ENCODE peak calls at places on chromosomes 4 and X, in eight cellular contexts. One of them, this sample, is unnamed.

GRCh38 chrX:153317996-153318722 is 3.4 kb downstream of the PNMA6F start:
- DNase-seq in Right ventricle myocardium superior: no peak
- DNase-seq in NCI-H526: no peak
- DNase-seq in activated gamma-delta T cell treated with Interleukin-2 at 50 U/mL for 16 hours: no peak
- DNase-seq in brain microvascular endothelial cell: no peak
- DNase-seq in heart right ventricle: no peak
- DNase-seq in progenitor cell of endocrine pancreas: no peak
- DNase-seq in activated CD4-positive, alpha-beta T cell treated with anti-CD3 and anti-CD28 coated beads, Interleukin-2, amount 10 ng/mL, durations not matched to agents 7 days and 5 days: no peak
- DNase-seq in this sample: no peak

GRCh38 chr4:184376136-184376838 is 98.1 kb downstream of the IRF2 start:
- DNase-seq in heart right ventricle: no peak
- DNase-seq in Right ventricle myocardium superior: no peak
- DNase-seq in NCI-H526: no peak
- DNase-seq in progenitor cell of endocrine pancreas: no peak
- DNase-seq in brain microvascular endothelial cell: no peak
- DNase-seq in activated CD4-positive, alpha-beta T cell treated with anti-CD3 and anti-CD28 coated beads, Interleukin-2, amount 10 ng/mL, durations not matched to agents 7 days and 5 days: no peak
- DNase-seq in activated gamma-delta T cell treated with Interleukin-2 at 50 U/mL for 16 hours: no peak
- DNase-seq in this sample: no peak

GRCh38 chr4:147828361-147828760 is 96.5 kb downstream of the ARHGAP10 start:
- DNase-seq in progenitor cell of endocrine pancreas: no peak
- DNase-seq in Right ventricle myocardium superior: no peak
- DNase-seq in heart right ventricle: no peak
- DNase-seq in activated CD4-positive, alpha-beta T cell treated with anti-CD3 and anti-CD28 coated beads, Interleukin-2, amount 10 ng/mL, durations not matched to agents 7 days and 5 days: no peak
- DNase-seq in activated gamma-delta T cell treated with Interleukin-2 at 50 U/mL for 16 hours: no peak
- DNase-seq in NCI-H526: no peak
- DNase-seq in brain microvascular endothelial cell: no peak
- DNase-seq in this sample: no peak

GRCh38 chrX:65532016-65532415 is 2.6 kb downstream of the LAS1L start:
- DNase-seq in Right ventricle myocardium superior: no peak
- DNase-seq in activated gamma-delta T cell treated with Interleukin-2 at 50 U/mL for 16 hours: no peak
- DNase-seq in NCI-H526: no peak
- DNase-seq in brain microvascular endothelial cell: no peak
- DNase-seq in activated CD4-positive, alpha-beta T cell treated with anti-CD3 and anti-CD28 coated beads, Interleukin-2, amount 10 ng/mL, durations not matched to agents 7 days and 5 days: no peak
- DNase-seq in progenitor cell of endocrine pancreas: no peak
- DNase-seq in heart right ventricle: no peak
- DNase-seq in this sample: no peak

GRCh38 chr4:1039493-1040343 is 28.3 kb downstream of the FGFRL1 start:
- DNase-seq in activated gamma-delta T cell treated with Interleukin-2 at 50 U/mL for 16 hours: no peak
- DNase-seq in brain microvascular endothelial cell: peak
- DNase-seq in progenitor cell of endocrine pancreas: no peak
- DNase-seq in activated CD4-positive, alpha-beta T cell treated with anti-CD3 and anti-CD28 coated beads, Interleukin-2, amount 10 ng/mL, durations not matched to agents 7 days and 5 days: no peak
- DNase-seq in heart right ventricle: peak
- DNase-seq in NCI-H526: peak
- DNase-seq in Right ventricle myocardium superior: peak
- DNase-seq in this sample: no peak

GRCh38 chr4:74219241-74219640 is 61.3 kb downstream of the MTHFD2L start:
- DNase-seq in activated gamma-delta T cell treated with Interleukin-2 at 50 U/mL for 16 hours: no peak
- DNase-seq in activated CD4-positive, alpha-beta T cell treated with anti-CD3 and anti-CD28 coated beads, Interleukin-2, amount 10 ng/mL, durations not matched to agents 7 days and 5 days: no peak
- DNase-seq in progenitor cell of endocrine pancreas: no peak
- DNase-seq in NCI-H526: no peak
- DNase-seq in brain microvascular endothelial cell: no peak
- DNase-seq in Right ventricle myocardium superior: no peak
- DNase-seq in heart right ventricle: no peak
- DNase-seq in this sample: no peak

GRCh38 chr4:102585329-102585728 is 84.2 kb downstream of the NFKB1 start:
- DNase-seq in activated gamma-delta T cell treated with Interleukin-2 at 50 U/mL for 16 hours: no peak
- DNase-seq in activated CD4-positive, alpha-beta T cell treated with anti-CD3 and anti-CD28 coated beads, Interleukin-2, amount 10 ng/mL, durations not matched to agents 7 days and 5 days: no peak
- DNase-seq in brain microvascular endothelial cell: no peak
- DNase-seq in NCI-H526: no peak
- DNase-seq in heart right ventricle: no peak
- DNase-seq in progenitor cell of endocrine pancreas: no peak
- DNase-seq in Right ventricle myocardium superior: no peak
- DNase-seq in this sample: no peak

GRCh38 chr4:85700362-85700761 is 225.4 kb downstream of the ARHGAP24 start:
- DNase-seq in activated gamma-delta T cell treated with Interleukin-2 at 50 U/mL for 16 hours: no peak
- DNase-seq in Right ventricle myocardium superior: no peak
- DNase-seq in activated CD4-positive, alpha-beta T cell treated with anti-CD3 and anti-CD28 coated beads, Interleukin-2, amount 10 ng/mL, durations not matched to agents 7 days and 5 days: no peak
- DNase-seq in progenitor cell of endocrine pancreas: no peak
- DNase-seq in brain microvascular endothelial cell: no peak
- DNase-seq in heart right ventricle: no peak
- DNase-seq in NCI-H526: no peak
- DNase-seq in this sample: no peak

GRCh38 chrX:44544036-44544435 is 1.4 kb upstream of the FUNDC1 start:
- DNase-seq in Right ventricle myocardium superior: no peak
- DNase-seq in progenitor cell of endocrine pancreas: no peak
- DNase-seq in brain microvascular endothelial cell: no peak
- DNase-seq in heart right ventricle: no peak
- DNase-seq in NCI-H526: no peak
- DNase-seq in activated CD4-positive, alpha-beta T cell treated with anti-CD3 and anti-CD28 coated beads, Interleukin-2, amount 10 ng/mL, durations not matched to agents 7 days and 5 days: no peak
- DNase-seq in activated gamma-delta T cell treated with Interleukin-2 at 50 U/mL for 16 hours: no peak
- DNase-seq in this sample: no peak

GRCh38 chr4:57270350-57270749 is 160.2 kb upstream of the IGFBP7 start:
- DNase-seq in brain microvascular endothelial cell: no peak
- DNase-seq in Right ventricle myocardium superior: peak
- DNase-seq in heart right ventricle: peak
- DNase-seq in activated gamma-delta T cell treated with Interleukin-2 at 50 U/mL for 16 hours: no peak
- DNase-seq in progenitor cell of endocrine pancreas: no peak
- DNase-seq in NCI-H526: no peak
- DNase-seq in activated CD4-positive, alpha-beta T cell treated with anti-CD3 and anti-CD28 coated beads, Interleukin-2, amount 10 ng/mL, durations not matched to agents 7 days and 5 days: no peak
- DNase-seq in this sample: no peak

GRCh38 chr4:26459054-26459755 is 31.1 kb downstream of the CCKAR start:
- DNase-seq in brain microvascular endothelial cell: no peak
- DNase-seq in progenitor cell of endocrine pancreas: no peak
- DNase-seq in NCI-H526: peak
- DNase-seq in Right ventricle myocardium superior: no peak
- DNase-seq in heart right ventricle: no peak
- DNase-seq in activated CD4-positive, alpha-beta T cell treated with anti-CD3 and anti-CD28 coated beads, Interleukin-2, amount 10 ng/mL, durations not matched to agents 7 days and 5 days: peak
- DNase-seq in activated gamma-delta T cell treated with Interleukin-2 at 50 U/mL for 16 hours: no peak
- DNase-seq in this sample: peak

GRCh38 chr4:66489783-66490452 is 819.6 kb upstream of the EPHA5 start:
- DNase-seq in brain microvascular endothelial cell: peak
- DNase-seq in NCI-H526: no peak
- DNase-seq in activated gamma-delta T cell treated with Interleukin-2 at 50 U/mL for 16 hours: no peak
- DNase-seq in heart right ventricle: no peak
- DNase-seq in progenitor cell of endocrine pancreas: no peak
- DNase-seq in Right ventricle myocardium superior: no peak
- DNase-seq in activated CD4-positive, alpha-beta T cell treated with anti-CD3 and anti-CD28 coated beads, Interleukin-2, amount 10 ng/mL, durations not matched to agents 7 days and 5 days: no peak
- DNase-seq in this sample: no peak

GRCh38 chr4:187849556-187850245 is 145.9 kb upstream of the ZFP42 start:
- DNase-seq in activated CD4-positive, alpha-beta T cell treated with anti-CD3 and anti-CD28 coated beads, Interleukin-2, amount 10 ng/mL, durations not matched to agents 7 days and 5 days: no peak
- DNase-seq in activated gamma-delta T cell treated with Interleukin-2 at 50 U/mL for 16 hours: no peak
- DNase-seq in progenitor cell of endocrine pancreas: no peak
- DNase-seq in NCI-H526: peak
- DNase-seq in Right ventricle myocardium superior: no peak
- DNase-seq in heart right ventricle: no peak
- DNase-seq in brain microvascular endothelial cell: no peak
- DNase-seq in this sample: no peak

GRCh38 chr4:182826391-182826790 is 90.8 kb downstream of the DCTD start:
- DNase-seq in NCI-H526: no peak
- DNase-seq in brain microvascular endothelial cell: no peak
- DNase-seq in Right ventricle myocardium superior: no peak
- DNase-seq in heart right ventricle: no peak
- DNase-seq in activated CD4-positive, alpha-beta T cell treated with anti-CD3 and anti-CD28 coated beads, Interleukin-2, amount 10 ng/mL, durations not matched to agents 7 days and 5 days: peak
- DNase-seq in activated gamma-delta T cell treated with Interleukin-2 at 50 U/mL for 16 hours: no peak
- DNase-seq in progenitor cell of endocrine pancreas: no peak
- DNase-seq in this sample: no peak

GRCh38 chr4:4991541-4992099 is 27.6 kb downstream of the CYTL1 start:
- DNase-seq in activated CD4-positive, alpha-beta T cell treated with anti-CD3 and anti-CD28 coated beads, Interleukin-2, amount 10 ng/mL, durations not matched to agents 7 days and 5 days: no peak
- DNase-seq in progenitor cell of endocrine pancreas: no peak
- DNase-seq in Right ventricle myocardium superior: no peak
- DNase-seq in activated gamma-delta T cell treated with Interleukin-2 at 50 U/mL for 16 hours: no peak
- DNase-seq in NCI-H526: no peak
- DNase-seq in heart right ventricle: no peak
- DNase-seq in brain microvascular endothelial cell: no peak
- DNase-seq in this sample: no peak

GRCh38 chr4:25970691-25971427 is 56.8 kb downstream of the SMIM20 start:
- DNase-seq in activated gamma-delta T cell treated with Interleukin-2 at 50 U/mL for 16 hours: no peak
- DNase-seq in heart right ventricle: no peak
- DNase-seq in brain microvascular endothelial cell: peak
- DNase-seq in NCI-H526: no peak
- DNase-seq in progenitor cell of endocrine pancreas: no peak
- DNase-seq in activated CD4-positive, alpha-beta T cell treated with anti-CD3 and anti-CD28 coated beads, Interleukin-2, amount 10 ng/mL, durations not matched to agents 7 days and 5 days: no peak
- DNase-seq in Right ventricle myocardium superior: no peak
- DNase-seq in this sample: no peak

GRCh38 chr4:143586080-143586479 is 72.6 kb downstream of the SMARCA5 start:
- DNase-seq in NCI-H526: no peak
- DNase-seq in heart right ventricle: no peak
- DNase-seq in brain microvascular endothelial cell: peak
- DNase-seq in activated CD4-positive, alpha-beta T cell treated with anti-CD3 and anti-CD28 coated beads, Interleukin-2, amount 10 ng/mL, durations not matched to agents 7 days and 5 days: no peak
- DNase-seq in progenitor cell of endocrine pancreas: no peak
- DNase-seq in activated gamma-delta T cell treated with Interleukin-2 at 50 U/mL for 16 hours: no peak
- DNase-seq in Right ventricle myocardium superior: no peak
- DNase-seq in this sample: no peak

GRCh38 chrX:103614999-103615398 is 7.2 kb downstream of the TCEAL3 start:
- DNase-seq in activated gamma-delta T cell treated with Interleukin-2 at 50 U/mL for 16 hours: no peak
- DNase-seq in Right ventricle myocardium superior: no peak
- DNase-seq in heart right ventricle: no peak
- DNase-seq in progenitor cell of endocrine pancreas: no peak
- DNase-seq in NCI-H526: no peak
- DNase-seq in activated CD4-positive, alpha-beta T cell treated with anti-CD3 and anti-CD28 coated beads, Interleukin-2, amount 10 ng/mL, durations not matched to agents 7 days and 5 days: no peak
- DNase-seq in brain microvascular endothelial cell: no peak
- DNase-seq in this sample: no peak

GRCh38 chr4:147794787-147795413 is 63.0 kb downstream of the ARHGAP10 start:
- DNase-seq in heart right ventricle: no peak
- DNase-seq in activated CD4-positive, alpha-beta T cell treated with anti-CD3 and anti-CD28 coated beads, Interleukin-2, amount 10 ng/mL, durations not matched to agents 7 days and 5 days: no peak
- DNase-seq in progenitor cell of endocrine pancreas: no peak
- DNase-seq in activated gamma-delta T cell treated with Interleukin-2 at 50 U/mL for 16 hours: no peak
- DNase-seq in NCI-H526: no peak
- DNase-seq in Right ventricle myocardium superior: no peak
- DNase-seq in brain microvascular endothelial cell: no peak
- DNase-seq in this sample: peak

GRCh38 chrX:135087867-135088266 is 32.5 kb downstream of the ETDB start:
- DNase-seq in Right ventricle myocardium superior: no peak
- DNase-seq in progenitor cell of endocrine pancreas: no peak
- DNase-seq in activated gamma-delta T cell treated with Interleukin-2 at 50 U/mL for 16 hours: no peak
- DNase-seq in heart right ventricle: no peak
- DNase-seq in activated CD4-positive, alpha-beta T cell treated with anti-CD3 and anti-CD28 coated beads, Interleukin-2, amount 10 ng/mL, durations not matched to agents 7 days and 5 days: no peak
- DNase-seq in brain microvascular endothelial cell: no peak
- DNase-seq in NCI-H526: no peak
- DNase-seq in this sample: no peak

GRCh38 chrX:120140293-120140981 is 18.0 kb upstream of the RHOXF2 start:
- DNase-seq in brain microvascular endothelial cell: no peak
- DNase-seq in progenitor cell of endocrine pancreas: no peak
- DNase-seq in activated CD4-positive, alpha-beta T cell treated with anti-CD3 and anti-CD28 coated beads, Interleukin-2, amount 10 ng/mL, durations not matched to agents 7 days and 5 days: no peak
- DNase-seq in activated gamma-delta T cell treated with Interleukin-2 at 50 U/mL for 16 hours: no peak
- DNase-seq in heart right ventricle: no peak
- DNase-seq in Right ventricle myocardium superior: no peak
- DNase-seq in NCI-H526: no peak
- DNase-seq in this sample: no peak

GRCh38 chrX:64975989-64976672 is at the start of gene ZC4H2:
- DNase-seq in brain microvascular endothelial cell: peak
- DNase-seq in heart right ventricle: peak
- DNase-seq in activated gamma-delta T cell treated with Interleukin-2 at 50 U/mL for 16 hours: peak
- DNase-seq in activated CD4-positive, alpha-beta T cell treated with anti-CD3 and anti-CD28 coated beads, Interleukin-2, amount 10 ng/mL, durations not matched to agents 7 days and 5 days: peak
- DNase-seq in progenitor cell of endocrine pancreas: peak
- DNase-seq in Right ventricle myocardium superior: peak
- DNase-seq in NCI-H526: peak
- DNase-seq in this sample: peak

GRCh38 chr4:10809905-10810304 is 125.3 kb upstream of the CLNK start:
- DNase-seq in NCI-H526: no peak
- DNase-seq in heart right ventricle: no peak
- DNase-seq in activated CD4-positive, alpha-beta T cell treated with anti-CD3 and anti-CD28 coated beads, Interleukin-2, amount 10 ng/mL, durations not matched to agents 7 days and 5 days: no peak
- DNase-seq in Right ventricle myocardium superior: no peak
- DNase-seq in activated gamma-delta T cell treated with Interleukin-2 at 50 U/mL for 16 hours: no peak
- DNase-seq in progenitor cell of endocrine pancreas: no peak
- DNase-seq in brain microvascular endothelial cell: no peak
- DNase-seq in this sample: no peak

GRCh38 chr4:117385531-117385930 is 300.2 kb upstream of the TRAM1L1 start:
- DNase-seq in progenitor cell of endocrine pancreas: no peak
- DNase-seq in Right ventricle myocardium superior: no peak
- DNase-seq in activated gamma-delta T cell treated with Interleukin-2 at 50 U/mL for 16 hours: no peak
- DNase-seq in brain microvascular endothelial cell: no peak
- DNase-seq in heart right ventricle: no peak
- DNase-seq in NCI-H526: no peak
- DNase-seq in activated CD4-positive, alpha-beta T cell treated with anti-CD3 and anti-CD28 coated beads, Interleukin-2, amount 10 ng/mL, durations not matched to agents 7 days and 5 days: no peak
- DNase-seq in this sample: no peak

GRCh38 chr4:47907247-47907646 is 7.1 kb downstream of the NFXL1 start:
- DNase-seq in progenitor cell of endocrine pancreas: no peak
- DNase-seq in brain microvascular endothelial cell: no peak
- DNase-seq in NCI-H526: no peak
- DNase-seq in Right ventricle myocardium superior: no peak
- DNase-seq in activated gamma-delta T cell treated with Interleukin-2 at 50 U/mL for 16 hours: no peak
- DNase-seq in heart right ventricle: no peak
- DNase-seq in activated CD4-positive, alpha-beta T cell treated with anti-CD3 and anti-CD28 coated beads, Interleukin-2, amount 10 ng/mL, durations not matched to agents 7 days and 5 days: no peak
- DNase-seq in this sample: no peak

GRCh38 chrX:100625985-100626491 is 10.6 kb downstream of the TSPAN6 start:
- DNase-seq in activated CD4-positive, alpha-beta T cell treated with anti-CD3 and anti-CD28 coated beads, Interleukin-2, amount 10 ng/mL, durations not matched to agents 7 days and 5 days: peak
- DNase-seq in progenitor cell of endocrine pancreas: no peak
- DNase-seq in activated gamma-delta T cell treated with Interleukin-2 at 50 U/mL for 16 hours: no peak
- DNase-seq in NCI-H526: no peak
- DNase-seq in heart right ventricle: no peak
- DNase-seq in Right ventricle myocardium superior: no peak
- DNase-seq in brain microvascular endothelial cell: no peak
- DNase-seq in this sample: peak

GRCh38 chr4:163228648-163229047 is 62.0 kb upstream of the NAF1 start:
- DNase-seq in Right ventricle myocardium superior: no peak
- DNase-seq in brain microvascular endothelial cell: no peak
- DNase-seq in activated CD4-positive, alpha-beta T cell treated with anti-CD3 and anti-CD28 coated beads, Interleukin-2, amount 10 ng/mL, durations not matched to agents 7 days and 5 days: no peak
- DNase-seq in NCI-H526: no peak
- DNase-seq in progenitor cell of endocrine pancreas: no peak
- DNase-seq in heart right ventricle: no peak
- DNase-seq in activated gamma-delta T cell treated with Interleukin-2 at 50 U/mL for 16 hours: no peak
- DNase-seq in this sample: no peak

GRCh38 chrX:68719904-68720614 is 72.6 kb downstream of the STARD8 start:
- DNase-seq in progenitor cell of endocrine pancreas: no peak
- DNase-seq in brain microvascular endothelial cell: peak
- DNase-seq in activated CD4-positive, alpha-beta T cell treated with anti-CD3 and anti-CD28 coated beads, Interleukin-2, amount 10 ng/mL, durations not matched to agents 7 days and 5 days: no peak
- DNase-seq in NCI-H526: no peak
- DNase-seq in heart right ventricle: no peak
- DNase-seq in Right ventricle myocardium superior: no peak
- DNase-seq in activated gamma-delta T cell treated with Interleukin-2 at 50 U/mL for 16 hours: no peak
- DNase-seq in this sample: no peak

GRCh38 chr4:184950926-184951325 is 67.4 kb upstream of the HELT start:
- DNase-seq in activated gamma-delta T cell treated with Interleukin-2 at 50 U/mL for 16 hours: no peak
- DNase-seq in heart right ventricle: no peak
- DNase-seq in activated CD4-positive, alpha-beta T cell treated with anti-CD3 and anti-CD28 coated beads, Interleukin-2, amount 10 ng/mL, durations not matched to agents 7 days and 5 days: no peak
- DNase-seq in progenitor cell of endocrine pancreas: no peak
- DNase-seq in brain microvascular endothelial cell: no peak
- DNase-seq in Right ventricle myocardium superior: no peak
- DNase-seq in NCI-H526: no peak
- DNase-seq in this sample: no peak

GRCh38 chr4:576991-577498 is 950 bp upstream of the TMEM271 start:
- DNase-seq in activated gamma-delta T cell treated with Interleukin-2 at 50 U/mL for 16 hours: no peak
- DNase-seq in NCI-H526: no peak
- DNase-seq in activated CD4-positive, alpha-beta T cell treated with anti-CD3 and anti-CD28 coated beads, Interleukin-2, amount 10 ng/mL, durations not matched to agents 7 days and 5 days: no peak
- DNase-seq in heart right ventricle: no peak
- DNase-seq in brain microvascular endothelial cell: no peak
- DNase-seq in Right ventricle myocardium superior: peak
- DNase-seq in progenitor cell of endocrine pancreas: no peak
- DNase-seq in this sample: no peak

GRCh38 chrX:49041683-49042529 is 1.3 kb downstream of the TFE3 start:
- DNase-seq in progenitor cell of endocrine pancreas: no peak
- DNase-seq in brain microvascular endothelial cell: peak
- DNase-seq in activated gamma-delta T cell treated with Interleukin-2 at 50 U/mL for 16 hours: no peak
- DNase-seq in NCI-H526: peak
- DNase-seq in Right ventricle myocardium superior: peak
- DNase-seq in heart right ventricle: no peak
- DNase-seq in activated CD4-positive, alpha-beta T cell treated with anti-CD3 and anti-CD28 coated beads, Interleukin-2, amount 10 ng/mL, durations not matched to agents 7 days and 5 days: peak
- DNase-seq in this sample: no peak

GRCh38 chrX:43559643-43560042 is 96.5 kb upstream of the MAOA start:
- DNase-seq in progenitor cell of endocrine pancreas: peak
- DNase-seq in NCI-H526: peak
- DNase-seq in activated CD4-positive, alpha-beta T cell treated with anti-CD3 and anti-CD28 coated beads, Interleukin-2, amount 10 ng/mL, durations not matched to agents 7 days and 5 days: peak
- DNase-seq in heart right ventricle: no peak
- DNase-seq in brain microvascular endothelial cell: peak
- DNase-seq in activated gamma-delta T cell treated with Interleukin-2 at 50 U/mL for 16 hours: peak
- DNase-seq in Right ventricle myocardium superior: peak
- DNase-seq in this sample: peak

GRCh38 chr4:110032603-110033002 is 119.9 kb downstream of the EGF start:
- DNase-seq in progenitor cell of endocrine pancreas: no peak
- DNase-seq in brain microvascular endothelial cell: no peak
- DNase-seq in NCI-H526: no peak
- DNase-seq in activated gamma-delta T cell treated with Interleukin-2 at 50 U/mL for 16 hours: no peak
- DNase-seq in activated CD4-positive, alpha-beta T cell treated with anti-CD3 and anti-CD28 coated beads, Interleukin-2, amount 10 ng/mL, durations not matched to agents 7 days and 5 days: no peak
- DNase-seq in heart right ventricle: no peak
- DNase-seq in Right ventricle myocardium superior: peak
- DNase-seq in this sample: no peak

GRCh38 chr4:2365054-2365912 is 53.2 kb downstream of the ZFYVE28 start:
- DNase-seq in brain microvascular endothelial cell: no peak
- DNase-seq in Right ventricle myocardium superior: no peak
- DNase-seq in activated gamma-delta T cell treated with Interleukin-2 at 50 U/mL for 16 hours: no peak
- DNase-seq in NCI-H526: no peak
- DNase-seq in activated CD4-positive, alpha-beta T cell treated with anti-CD3 and anti-CD28 coated beads, Interleukin-2, amount 10 ng/mL, durations not matched to agents 7 days and 5 days: no peak
- DNase-seq in progenitor cell of endocrine pancreas: no peak
- DNase-seq in heart right ventricle: no peak
- DNase-seq in this sample: no peak